ENCODE peak calls at places on chromosomes 13 and 19, in four cellular contexts. K is A549, P is K562, S is HepG2. U is an unnamed sample.

GRCh38 chr19:33665776-33666175 is 44.0 kb downstream of the CHST8 start:
- DNase-seq in K (no peak), P (no peak), S (no peak), U (peak; percentile 9)

GRCh38 chr19:33374406-33374703 is 846 bp downstream of the CEBPG start:
- DNase-seq in P (no peak), K (no peak), S (no peak), U (no peak)

GRCh38 chr13:93959796-93960533 is 519.5 kb downstream of the DCT start:
- DNase-seq in P (no peak), S (no peak), K (no peak), U (no peak)

GRCh38 chr19:15354557-15355296 is 22.4 kb upstream of the BRD4 start:
- DNase-seq in S (no peak), K (no peak), P (no peak), U (no peak)

GRCh38 chr13:50829896-50830295 is 13.6 kb downstream of the DLEU7 start:
- DNase-seq in P (no peak), S (no peak), K (no peak), U (no peak)

GRCh38 chr19:1449467-1450442 is at the start of gene APC2:
- DNase-seq in S (no peak), K (no peak), P (peak; percentile 93), U (peak; percentile 86)

GRCh38 chr19:8609210-8610040 is 1.1 kb downstream of the ADAMTS10 start:
- DNase-seq in K (peak; percentile 91), P (peak; percentile 32), S (peak; percentile 32), U (peak; percentile 72)

GRCh38 chr19:42277821-42278809 is 9.1 kb downstream of the CIC start:
- DNase-seq in S (no peak), P (no peak), K (no peak), U (no peak)

GRCh38 chr13:96958286-96958891 is 35.9 kb downstream of the OXGR1 start:
- DNase-seq in P (peak; percentile 9), K (peak; percentile 31), S (peak; percentile 20), U (no peak)

GRCh38 chr13:28532226-28533048 is 37.5 kb upstream of the FLT1 start:
- DNase-seq in S (no peak), K (no peak), P (peak; percentile 64), U (peak; percentile 54)

GRCh38 chr13:45518525-45519235 is 53.9 kb downstream of the COG3 start:
- DNase-seq in P (no peak), S (no peak), K (no peak), U (no peak)

GRCh38 chr13:49371943-49372636 is 71.8 kb downstream of the CAB39L start:
- DNase-seq in K (no peak), S (peak; percentile 86), P (no peak), U (no peak)

GRCh38 chr19:55437410-55437809 is 5.7 kb downstream of the SHISA7 start:
- DNase-seq in K (peak; percentile 87), P (peak; percentile 83), S (peak; percentile 46), U (peak; percentile 85)

GRCh38 chr13:112748947-112749346 is 59.1 kb downstream of the ATP11A start:
- DNase-seq in P (no peak), K (no peak), S (no peak), U (no peak)

GRCh38 chr19:850221-850978 is 1.7 kb upstream of the ELANE start:
- DNase-seq in K (peak; percentile 92), S (no peak), P (peak; percentile 41), U (peak; percentile 55)

GRCh38 chr13:46866150-46866549 is 30.7 kb downstream of the HTR2A start:
- DNase-seq in P (no peak), K (peak; percentile 1), S (peak; percentile 4), U (peak; percentile 22)

GRCh38 chr13:66313408-66313807 is 916.7 kb downstream of the PCDH9 start:
- DNase-seq in K (peak; percentile 64), S (no peak), P (no peak), U (no peak)

DNA sequence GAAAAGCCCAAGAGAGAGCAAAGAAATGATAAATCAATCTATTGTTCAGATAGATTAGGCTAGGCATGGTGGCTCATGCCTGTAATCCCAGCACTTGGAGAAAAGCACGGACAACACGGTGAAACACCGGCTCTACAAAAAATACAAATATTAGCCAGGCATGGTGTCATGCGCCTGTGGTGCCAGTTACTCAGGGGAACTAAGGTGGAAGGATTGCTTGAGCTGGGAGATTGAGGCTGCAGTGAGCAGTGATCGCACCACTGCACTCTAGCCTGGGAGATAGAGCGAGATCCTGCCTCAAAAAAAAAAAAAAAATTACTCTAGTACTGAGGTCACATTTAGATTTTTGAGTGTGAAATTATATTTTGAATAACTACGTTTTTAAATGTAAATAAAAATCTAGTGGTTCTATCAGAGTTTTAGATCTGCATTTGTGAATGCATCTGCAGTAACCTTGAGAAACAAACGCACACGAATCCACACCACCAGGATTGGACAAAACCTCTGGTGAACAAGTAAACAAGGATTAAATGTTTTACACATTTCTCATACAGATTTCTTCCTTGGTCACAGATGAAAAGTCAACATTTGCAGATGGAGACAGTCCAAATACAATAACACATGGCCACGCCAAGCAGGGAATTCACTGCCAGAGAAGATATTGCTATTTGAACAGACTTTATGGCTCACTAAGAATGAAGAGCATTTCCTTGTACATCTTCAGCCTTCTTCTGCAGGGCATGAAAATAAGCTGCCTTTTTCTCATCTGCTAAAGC is 917.6 kb downstream of the PCDH9 start:
- DNase-seq in S (peak; percentile 6), P (no peak), K (peak; percentile 91), U (no peak)
- TF ChIP-seq HMGXB4 in S (no peak), P (no peak), K (no peak), U (no peak)

GRCh38 chr19:30604657-30605056 is 232.5 kb downstream of the ZNF536 start:
- DNase-seq in P (no peak), S (no peak), K (no peak), U (no peak)
- TF ChIP-seq HMGXB4 in P (no peak), S (no peak), K (no peak), U (no peak)

GRCh38 chr13:87094646-87095045 is 576.5 kb upstream of the SLITRK5 start:
- DNase-seq in K (no peak), S (no peak), P (no peak), U (no peak)
- TF ChIP-seq HMGXB4 in K (no peak), S (no peak), P (no peak), U (no peak)

GRCh38 chr19:4715529-4716221 is 8.0 kb downstream of the DPP9 start:
- DNase-seq in P (no peak), S (peak; percentile 80), K (no peak), U (no peak)
- TF ChIP-seq HMGXB4 in P (no peak), S (peak; percentile 11), K (no peak), U (no peak)

GRCh38 chr19:12779162-12779993 is 4.0 kb upstream of the HOOK2 start:
- DNase-seq in K (peak; percentile 62), P (peak; percentile 41), S (peak; percentile 61), U (no peak)
- TF ChIP-seq HMGXB4 in K (no peak), P (no peak), S (no peak), U (no peak)

DNA sequence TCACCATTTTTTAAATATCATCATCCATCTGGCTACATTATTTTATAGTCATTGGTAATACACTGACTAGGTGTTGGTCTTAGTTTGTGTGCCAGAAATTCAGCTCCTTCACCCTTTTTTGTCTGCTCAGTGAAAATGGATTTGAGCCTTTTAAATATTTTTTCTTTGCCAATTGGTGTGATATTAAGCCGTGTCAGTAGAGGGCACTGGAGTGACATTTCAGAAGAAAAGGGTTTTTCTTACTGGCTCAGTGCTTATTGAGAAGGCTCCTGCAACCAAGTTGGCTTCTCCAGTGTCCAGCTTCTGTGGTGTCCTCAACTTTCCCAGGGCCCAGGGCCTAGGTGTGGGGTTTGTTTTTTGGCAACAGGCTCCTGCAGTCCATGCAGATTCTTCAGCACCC is 546.6 kb downstream of the DACH1 start:
- DNase-seq in K (peak; percentile 17), P (no peak), S (peak; percentile 24), U (peak; percentile 16)
- TF ChIP-seq HMGXB4 in K (no peak), P (no peak), S (no peak), U (no peak)

GRCh38 chr19:12331211-12331941 is 2.1 kb downstream of the ZNF563 start:
- DNase-seq in P (no peak), K (no peak), S (peak; percentile 96), U (peak; percentile 13)

GRCh38 chr19:12330340-12330739 is 3.1 kb downstream of the ZNF563 start:
- DNase-seq in K (no peak), P (no peak), S (peak; percentile 91), U (no peak)

DNA sequence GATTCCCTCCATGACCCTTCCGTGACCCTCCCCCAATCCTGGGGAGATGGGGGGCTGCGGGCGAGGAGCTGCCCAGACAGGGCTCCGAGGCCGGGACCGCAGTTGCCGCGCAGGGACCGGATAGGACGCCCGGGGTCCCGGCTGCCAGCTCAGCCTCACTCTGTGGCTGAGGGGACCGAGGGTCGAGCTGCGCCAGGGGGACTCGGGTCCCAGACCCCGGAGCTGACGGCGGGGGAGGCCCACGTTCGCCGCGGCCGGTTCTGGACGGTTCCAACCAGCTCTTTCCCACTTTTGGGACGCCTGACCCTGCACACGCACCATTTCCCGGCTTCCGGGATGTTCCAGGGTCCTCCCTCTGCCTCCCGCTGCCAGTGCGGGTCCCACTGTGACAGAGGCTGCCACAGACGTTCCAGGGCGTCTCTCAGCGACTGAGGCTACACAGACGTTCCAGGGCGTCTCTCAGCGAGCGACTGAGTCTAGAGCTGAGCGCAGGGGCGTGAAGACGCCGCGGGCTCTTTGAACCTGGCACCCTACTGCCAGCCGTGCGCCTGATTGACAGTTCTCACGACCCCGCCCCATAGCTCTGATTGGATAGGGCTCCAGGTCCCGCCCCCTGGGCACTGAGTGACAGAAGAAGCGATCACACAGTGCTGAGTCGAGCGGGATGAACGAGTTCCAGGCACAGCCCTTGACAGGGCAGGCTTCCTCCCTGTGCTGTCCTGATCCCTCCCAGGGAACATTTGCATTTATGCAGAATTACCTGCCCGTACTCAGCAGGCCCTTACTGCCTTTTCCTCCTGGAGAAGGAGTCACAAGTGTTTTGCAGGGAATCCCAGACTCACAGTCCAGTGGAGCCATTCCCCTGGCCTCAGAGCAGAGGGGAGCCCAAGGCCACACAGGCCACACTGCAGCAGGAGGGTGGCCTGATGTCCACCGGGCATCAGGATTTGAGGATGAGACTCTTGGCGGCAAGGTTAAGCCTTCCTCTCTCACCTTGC is at the start of gene ZNF563:
- DNase-seq in S (peak; percentile 94), K (no peak), P (peak; percentile 74), U (peak; percentile 99)
- TF ChIP-seq HMGXB4 in S (peak; percentile 83), K (no peak), P (no peak), U (no peak)

GRCh38 chr19:47283405-47284059 is 8.8 kb downstream of the INAFM1 start:
- DNase-seq in K (no peak), P (no peak), S (no peak), U (no peak)

GRCh38 chr19:47280183-47280797 is 5.6 kb downstream of the INAFM1 start:
- DNase-seq in P (peak; percentile 62), K (peak; percentile 76), S (peak; percentile 42), U (peak; percentile 87)

GRCh38 chr19:47284324-47284899 is 9.7 kb downstream of the INAFM1 start:
- DNase-seq in S (peak; percentile 53), P (peak; percentile 42), K (peak; percentile 77), U (no peak)
- TF ChIP-seq HMGXB4 in S (no peak), P (no peak), K (no peak), U (no peak)